ENCODE peak calls at places on chromosomes 7 and 10, in five cellular contexts. One of them, this sample, is unnamed.

GRCh38 chr7:8295638-8296361 is 33.8 kb upstream of the ICA1 start:
- DNase-seq in Calu3: peak
- DNase-seq in iPS-NIHi11: peak
- DNase-seq in activated CD4-positive, alpha-beta memory T cell treated with anti-CD3 and anti-CD28 coated beads for 36 hours: peak
- DNase-seq in progenitor cell of endocrine pancreas: peak
- DNase-seq in this sample: peak

GRCh38 chr7:134533288-134533771 is 6.0 kb downstream of the AKR1B10 start:
- DNase-seq in activated CD4-positive, alpha-beta memory T cell treated with anti-CD3 and anti-CD28 coated beads for 36 hours: no peak
- DNase-seq in progenitor cell of endocrine pancreas: no peak
- DNase-seq in iPS-NIHi11: no peak
- DNase-seq in Calu3: no peak
- DNase-seq in this sample: peak

GRCh38 chr10:72316748-72317435 is 37.8 kb downstream of the DNAJB12 start:
- DNase-seq in progenitor cell of endocrine pancreas: no peak
- DNase-seq in iPS-NIHi11: no peak
- DNase-seq in activated CD4-positive, alpha-beta memory T cell treated with anti-CD3 and anti-CD28 coated beads for 36 hours: peak
- DNase-seq in Calu3: peak
- DNase-seq in this sample: no peak

GRCh38 chr7:157409753-157410727 is 73.2 kb downstream of the DNAJB6 start:
- DNase-seq in iPS-NIHi11: peak
- DNase-seq in activated CD4-positive, alpha-beta memory T cell treated with anti-CD3 and anti-CD28 coated beads for 36 hours: no peak
- DNase-seq in Calu3: no peak
- DNase-seq in progenitor cell of endocrine pancreas: no peak
- DNase-seq in this sample: no peak

GRCh38 chr10:102675151-102675886 is 31.0 kb downstream of the TRIM8 start:
- DNase-seq in activated CD4-positive, alpha-beta memory T cell treated with anti-CD3 and anti-CD28 coated beads for 36 hours: no peak
- DNase-seq in progenitor cell of endocrine pancreas: no peak
- DNase-seq in Calu3: no peak
- DNase-seq in iPS-NIHi11: no peak
- DNase-seq in this sample: no peak

GRCh38 chr7:116433246-116433645 is 66.3 kb upstream of the CAV2 start:
- DNase-seq in progenitor cell of endocrine pancreas: no peak
- DNase-seq in iPS-NIHi11: no peak
- DNase-seq in Calu3: no peak
- DNase-seq in activated CD4-positive, alpha-beta memory T cell treated with anti-CD3 and anti-CD28 coated beads for 36 hours: no peak
- DNase-seq in this sample: no peak

GRCh38 chr7:90988523-90988922 is 275.7 kb upstream of the FZD1 start:
- DNase-seq in iPS-NIHi11: no peak
- DNase-seq in progenitor cell of endocrine pancreas: no peak
- DNase-seq in activated CD4-positive, alpha-beta memory T cell treated with anti-CD3 and anti-CD28 coated beads for 36 hours: no peak
- DNase-seq in Calu3: no peak
- DNase-seq in this sample: no peak

GRCh38 chr7:150357771-150358427 is 10.7 kb upstream of the REPIN1 start:
- DNase-seq in Calu3: no peak
- DNase-seq in progenitor cell of endocrine pancreas: no peak
- DNase-seq in activated CD4-positive, alpha-beta memory T cell treated with anti-CD3 and anti-CD28 coated beads for 36 hours: no peak
- DNase-seq in iPS-NIHi11: no peak
- DNase-seq in this sample: peak

GRCh38 chr7:127997226-127997922 is 33.9 kb downstream of the LRRC4 start:
- DNase-seq in activated CD4-positive, alpha-beta memory T cell treated with anti-CD3 and anti-CD28 coated beads for 36 hours: no peak
- DNase-seq in iPS-NIHi11: no peak
- DNase-seq in progenitor cell of endocrine pancreas: no peak
- DNase-seq in Calu3: no peak
- DNase-seq in this sample: no peak

GRCh38 chr7:45082031-45082830 is 6.5 kb downstream of the NACAD start:
- DNase-seq in iPS-NIHi11: peak
- DNase-seq in activated CD4-positive, alpha-beta memory T cell treated with anti-CD3 and anti-CD28 coated beads for 36 hours: no peak
- DNase-seq in progenitor cell of endocrine pancreas: no peak
- DNase-seq in Calu3: no peak
- DNase-seq in this sample: no peak

GRCh38 chr10:35607475-35608316 is 2.6 kb downstream of the GJD4 start:
- DNase-seq in progenitor cell of endocrine pancreas: no peak
- DNase-seq in Calu3: no peak
- DNase-seq in iPS-NIHi11: peak
- DNase-seq in activated CD4-positive, alpha-beta memory T cell treated with anti-CD3 and anti-CD28 coated beads for 36 hours: peak
- DNase-seq in this sample: no peak

GRCh38 chr7:105808703-105809590 is 67.5 kb downstream of the ATXN7L1 start:
- DNase-seq in activated CD4-positive, alpha-beta memory T cell treated with anti-CD3 and anti-CD28 coated beads for 36 hours: peak
- DNase-seq in iPS-NIHi11: no peak
- DNase-seq in Calu3: peak
- DNase-seq in progenitor cell of endocrine pancreas: no peak
- DNase-seq in this sample: peak

GRCh38 chr7:127418459-127418858 is 26.0 kb upstream of the ZNF800 start:
- DNase-seq in activated CD4-positive, alpha-beta memory T cell treated with anti-CD3 and anti-CD28 coated beads for 36 hours: no peak
- DNase-seq in iPS-NIHi11: no peak
- DNase-seq in Calu3: no peak
- DNase-seq in progenitor cell of endocrine pancreas: no peak
- DNase-seq in this sample: no peak

GRCh38 chr10:47354162-47354561 is 6.0 kb downstream of the RBP3 start:
- DNase-seq in activated CD4-positive, alpha-beta memory T cell treated with anti-CD3 and anti-CD28 coated beads for 36 hours: no peak
- DNase-seq in Calu3: peak
- DNase-seq in iPS-NIHi11: no peak
- DNase-seq in progenitor cell of endocrine pancreas: no peak
- DNase-seq in this sample: peak

This sample was measured in HT-29.